ENCODE peak calls at places on chromosomes 6 and 20, in ten cellular contexts. P is AG04450, W is OCI-LY7, M is progenitor cell of endocrine pancreas, C is kidney epithelial cell, F is LNCaP clone FGC, O is psoas muscle, G is endodermal cell, Z is transverse colon, Y is lower leg skin. R is an unnamed sample.

GRCh38 chr6:151721671-151722070 is 85.8 kb upstream of the ESR1 start:
- DNase-seq in O (no peak), Y (no peak), W (no peak), P (no peak), C (no peak), Z (no peak), F (no peak), G (no peak), M (no peak), R (no peak)

GRCh38 chr20:1442304-1442703 is 24.3 kb downstream of the NSFL1C start:
- DNase-seq in O (no peak), C (no peak), M (no peak), P (no peak), Z (no peak), G (no peak), Y (no peak), F (no peak), W (no peak), R (no peak)

GRCh38 chr6:139996253-139996834 is 621.9 kb upstream of the CITED2 start:
- DNase-seq in M (no peak), F (no peak), W (peak; percentile 5), Z (no peak), G (peak; percentile 67), P (no peak), Y (no peak), O (no peak), C (no peak), R (peak; percentile 43)

GRCh38 chr20:63714858-63715257 is 7.0 kb downstream of the ZGPAT start:
- DNase-seq in Y (no peak), C (no peak), O (no peak), W (no peak), M (no peak), G (no peak), F (no peak), Z (no peak), P (no peak), R (no peak)

GRCh38 chr6:146515212-146515611 is 28.4 kb upstream of the RAB32 start:
- DNase-seq in Z (no peak), C (no peak), M (no peak), O (no peak), G (no peak), F (no peak), Y (no peak), W (no peak), P (no peak), R (no peak)

GRCh38 chr6:42740725-42741124 is 5.2 kb downstream of the TBCC start:
- DNase-seq in W (no peak), F (no peak), P (no peak), M (no peak), O (no peak), Y (no peak), C (no peak), Z (no peak), G (no peak), R (no peak)

GRCh38 chr6:166499350-166500163 is 86.9 kb downstream of the RAMACL start:
- DNase-seq in Y (no peak), M (no peak), G (no peak), O (no peak), C (no peak), W (no peak), F (no peak), Z (no peak), P (no peak), R (no peak)

GRCh38 chr6:90982051-90982450 is 395.2 kb upstream of the MAP3K7 start:
- DNase-seq in Y (no peak), C (no peak), W (no peak), Z (no peak), P (no peak), O (no peak), F (no peak), M (no peak), G (peak; percentile 64), R (peak; percentile 2)

GRCh38 chr6:107741191-107741680 is 82.9 kb downstream of the SCML4 start:
- DNase-seq in O (no peak), Z (no peak), P (no peak), M (no peak), W (no peak), C (no peak), Y (no peak), F (no peak), G (no peak), R (no peak)

GRCh38 chr6:13813621-13814175 is 659 bp downstream of the MCUR1 start:
- DNase-seq in C (no peak), Y (peak; percentile 43), Z (peak; percentile 77), G (peak; percentile 95), O (peak; percentile 71), M (no peak), W (peak; percentile 46), P (peak; percentile 15), F (no peak), R (peak; percentile 43)

GRCh38 chr20:21901470-21902275 is 196.2 kb downstream of the PAX1 start:
- DNase-seq in Z (peak; percentile 60), M (no peak), W (no peak), P (no peak), C (no peak), F (peak; percentile 79), Y (peak; percentile 51), G (no peak), O (peak; percentile 62), R (no peak)

GRCh38 chr20:32973077-32973717 is 31.0 kb downstream of the SUN5 start:
- DNase-seq in C (no peak), Y (no peak), G (peak; percentile 75), M (no peak), P (no peak), Z (no peak), W (no peak), O (no peak), F (no peak), R (no peak)

GRCh38 chr6:158660331-158660730 is 10.5 kb downstream of the SYTL3 start:
- DNase-seq in M (no peak), W (peak; percentile 67), O (no peak), Y (no peak), G (peak; percentile 75), C (no peak), F (no peak), Z (peak; percentile 61), P (no peak), R (peak; percentile 56)

GRCh38 chr6:80438728-80439127 is 332.3 kb downstream of the BCKDHB start:
- DNase-seq in Y (no peak), M (no peak), O (no peak), W (no peak), Z (no peak), G (no peak), F (no peak), P (peak; percentile 59), C (peak; percentile 63), R (peak; percentile 46)

GRCh38 chr20:64230461-64231145 is 24.9 kb upstream of the PCMTD2 start:
- DNase-seq in W (no peak), M (no peak), G (no peak), C (no peak), P (no peak), F (no peak), Z (no peak), Y (no peak), O (peak; percentile 3), R (no peak)

GRCh38 chr6:39086711-39087110 is 28.3 kb downstream of the SAYSD1 start:
- DNase-seq in Y (no peak), C (no peak), G (no peak), F (no peak), O (no peak), M (no peak), Z (no peak), W (no peak), P (no peak), R (no peak)

GRCh38 chr6:39087197-39087596 is 27.8 kb downstream of the SAYSD1 start:
- DNase-seq in O (no peak), Z (no peak), G (no peak), Y (no peak), M (no peak), F (no peak), W (no peak), P (no peak), C (no peak), R (no peak)

GRCh38 chr6:39086294-39086693 is 28.7 kb downstream of the SAYSD1 start:
- DNase-seq in Z (no peak), O (no peak), M (no peak), G (no peak), C (no peak), Y (no peak), P (no peak), W (no peak), F (no peak), R (no peak)

GRCh38 chr6:39090036-39090435 is 24.9 kb downstream of the SAYSD1 start:
- DNase-seq in G (no peak), Z (no peak), M (no peak), Y (no peak), P (no peak), O (no peak), F (no peak), C (no peak), W (no peak), R (no peak)

GRCh38 chr6:39088331-39088730 is 26.7 kb downstream of the SAYSD1 start:
- DNase-seq in W (peak; percentile 14), Y (peak; percentile 21), F (peak; percentile 73), O (peak; percentile 22), G (peak; percentile 91), Z (no peak), M (peak; percentile 53), C (no peak), P (peak; percentile 55), R (no peak)
- TF ChIP-seq CTCF in W (no peak), Y (no peak), F (peak; percentile 67), O (peak; percentile 40), G (peak; percentile 78), Z (peak; percentile 31), M (peak; percentile 65), C (peak; percentile 61), P (peak; percentile 72), R (no peak)

GRCh38 chr6:135506270-135506997 is 8.9 kb upstream of the AHI1 start:
- DNase-seq in M (no peak), F (no peak), Z (no peak), Y (no peak), O (no peak), W (peak; percentile 59), G (no peak), P (no peak), C (no peak), R (peak; percentile 8)
- TF ChIP-seq CTCF in M (peak; percentile 62), F (peak; percentile 67), Z (peak; percentile 69), Y (no peak), O (peak; percentile 57), W (peak; percentile 89), G (peak; percentile 72), P (peak; percentile 58), C (peak; percentile 36), R (peak; percentile 21)

GRCh38 chr6:109382576-109383437 is 540 bp upstream of the CD164 start:
- DNase-seq in C (peak; percentile 62), Z (peak; percentile 94), G (peak; percentile 96), Y (peak; percentile 91), M (peak; percentile 77), O (peak; percentile 93), F (peak; percentile 87), W (peak; percentile 97), P (peak; percentile 87), R (peak; percentile 91)
- TF ChIP-seq CTCF in C (peak; percentile 55), Z (peak; percentile 73), G (peak; percentile 78), Y (no peak), M (peak; percentile 69), O (peak; percentile 53), F (peak; percentile 65), W (peak; percentile 90), P (peak; percentile 53), R (peak; percentile 45)

GRCh38 chr6:2361195-2361594 is 115.8 kb upstream of the GMDS start:
- DNase-seq in Y (no peak), F (no peak), G (no peak), M (no peak), Z (no peak), C (no peak), P (no peak), W (no peak), O (no peak), R (no peak)
- TF ChIP-seq CTCF in Y (no peak), F (no peak), G (no peak), M (no peak), Z (no peak), C (no peak), P (no peak), W (no peak), O (no peak), R (no peak)